ENCODE peak calls at places on chromosome 3, in four cellular contexts. One of them, this sample, is unnamed.

GRCh38 chr3:39513801-39514369 is 46.4 kb downstream of the MOBP start:
- DNase-seq in fibroblast of pulmonary artery: no peak
- DNase-seq in fibroblast of villous mesenchyme: no peak
- DNase-seq in bronchial epithelial cell: no peak
- DNase-seq in this sample: no peak

GRCh38 chr3:171654809-171655208 is 155.5 kb downstream of the PLD1 start:
- DNase-seq in bronchial epithelial cell: peak
- DNase-seq in fibroblast of villous mesenchyme: peak
- DNase-seq in fibroblast of pulmonary artery: peak
- DNase-seq in this sample: peak

GRCh38 chr3:126989316-126990023 is 6.6 kb downstream of the PLXNA1 start:
- DNase-seq in fibroblast of pulmonary artery: no peak
- DNase-seq in bronchial epithelial cell: no peak
- DNase-seq in fibroblast of villous mesenchyme: no peak
- DNase-seq in this sample: no peak

GRCh38 chr3:141050913-141051632 is at the start of gene SPSB4:
- DNase-seq in bronchial epithelial cell: peak
- DNase-seq in fibroblast of pulmonary artery: peak
- DNase-seq in fibroblast of villous mesenchyme: peak
- DNase-seq in this sample: peak

GRCh38 chr3:131708216-131708615 is 205.4 kb upstream of the MRPL3 start:
- DNase-seq in fibroblast of villous mesenchyme: no peak
- DNase-seq in fibroblast of pulmonary artery: no peak
- DNase-seq in bronchial epithelial cell: peak
- DNase-seq in this sample: no peak

GRCh38 chr3:111714305-111714704 is 119.2 kb upstream of the ZBED2 start:
- DNase-seq in fibroblast of villous mesenchyme: no peak
- DNase-seq in fibroblast of pulmonary artery: peak
- DNase-seq in bronchial epithelial cell: peak
- DNase-seq in this sample: peak

GRCh38 chr3:107315136-107315535 is 62.1 kb upstream of the CCDC54 start:
- DNase-seq in bronchial epithelial cell: peak
- DNase-seq in fibroblast of pulmonary artery: peak
- DNase-seq in fibroblast of villous mesenchyme: peak
- DNase-seq in this sample: peak

GRCh38 chr3:124033360-124034015 is 41.6 kb upstream of the ROPN1 start:
- DNase-seq in fibroblast of villous mesenchyme: no peak
- DNase-seq in fibroblast of pulmonary artery: no peak
- DNase-seq in bronchial epithelial cell: no peak
- DNase-seq in this sample: no peak

GRCh38 chr3:177589921-177590336 is 392.6 kb upstream of the TBL1XR1 start:
- DNase-seq in bronchial epithelial cell: peak
- DNase-seq in fibroblast of villous mesenchyme: peak
- DNase-seq in fibroblast of pulmonary artery: peak
- DNase-seq in this sample: peak

GRCh38 chr3:99999541-99999940 is 114.8 kb downstream of the FILIP1L start:
- DNase-seq in bronchial epithelial cell: peak
- DNase-seq in fibroblast of villous mesenchyme: peak
- DNase-seq in fibroblast of pulmonary artery: peak
- DNase-seq in this sample: peak

GRCh38 chr3:4684117-4684516 is 191.0 kb downstream of the ITPR1 start:
- DNase-seq in bronchial epithelial cell: no peak
- DNase-seq in fibroblast of villous mesenchyme: no peak
- DNase-seq in fibroblast of pulmonary artery: no peak
- DNase-seq in this sample: no peak

GRCh38 chr3:173826901-173827609 is 429.5 kb downstream of the NLGN1 start:
- DNase-seq in bronchial epithelial cell: no peak
- DNase-seq in fibroblast of villous mesenchyme: no peak
- DNase-seq in fibroblast of pulmonary artery: peak
- DNase-seq in this sample: no peak

GRCh38 chr3:31920310-31920709 is 60.8 kb downstream of the OSBPL10 start:
- DNase-seq in bronchial epithelial cell: no peak
- DNase-seq in fibroblast of pulmonary artery: no peak
- DNase-seq in fibroblast of villous mesenchyme: no peak
- DNase-seq in this sample: no peak

GRCh38 chr3:31917303-31917903 is 63.7 kb downstream of the OSBPL10 start:
- DNase-seq in bronchial epithelial cell: no peak
- DNase-seq in fibroblast of villous mesenchyme: no peak
- DNase-seq in fibroblast of pulmonary artery: no peak
- DNase-seq in this sample: no peak

GRCh38 chr3:31919528-31919927 is 61.5 kb downstream of the OSBPL10 start:
- DNase-seq in fibroblast of pulmonary artery: no peak
- DNase-seq in fibroblast of villous mesenchyme: no peak
- DNase-seq in bronchial epithelial cell: no peak
- DNase-seq in this sample: no peak

GRCh38 chr3:31921833-31922232 is 59.2 kb downstream of the OSBPL10 start:
- DNase-seq in fibroblast of villous mesenchyme: no peak
- DNase-seq in fibroblast of pulmonary artery: no peak
- DNase-seq in bronchial epithelial cell: no peak
- DNase-seq in this sample: no peak

DNA sequence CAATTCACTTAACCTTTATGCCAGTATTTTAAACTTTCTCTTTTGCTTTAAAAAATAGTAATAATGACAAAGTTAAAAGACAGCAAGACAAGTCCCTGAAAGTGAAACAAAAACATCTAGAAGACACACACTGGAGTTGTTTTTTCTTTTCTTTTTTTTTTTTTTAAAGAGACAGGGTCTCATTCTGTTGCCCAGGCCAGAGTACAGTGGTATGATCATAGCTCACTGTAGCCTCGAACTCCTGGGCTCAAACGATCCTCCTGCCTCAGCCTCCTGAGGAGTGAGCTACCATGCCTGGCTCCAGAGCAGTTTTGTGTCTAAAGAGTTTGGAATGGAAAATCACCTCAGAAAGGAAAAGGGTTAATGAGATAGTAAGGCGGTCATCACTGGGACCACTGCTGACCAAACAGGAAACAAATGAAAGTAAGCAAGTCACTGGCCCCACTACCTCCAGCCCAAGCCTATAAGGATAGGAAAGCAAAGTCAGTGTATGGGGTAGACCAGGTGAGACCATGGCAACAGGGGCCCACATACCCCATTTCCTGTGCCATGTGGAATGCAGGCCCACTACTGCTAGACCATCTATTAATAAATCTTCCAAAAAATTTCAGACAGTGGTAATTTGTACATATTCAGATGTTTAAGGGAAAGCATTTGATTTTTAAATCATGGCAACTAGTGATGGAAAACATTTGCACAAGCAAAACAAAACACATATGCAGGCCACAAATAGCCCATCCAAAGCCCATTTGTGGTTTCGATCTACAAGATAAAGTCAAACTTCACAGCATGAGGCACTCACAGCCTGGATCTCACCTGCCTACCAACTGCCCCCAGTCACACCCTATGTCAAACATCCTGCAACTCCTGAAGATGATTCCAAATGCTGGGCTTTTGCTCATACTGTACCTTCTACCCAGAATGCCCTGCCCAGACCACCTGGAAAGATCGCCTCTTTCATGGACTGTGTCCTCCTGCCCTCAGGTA is 62.6 kb downstream of the OSBPL10 start:
- DNase-seq in fibroblast of pulmonary artery: peak
- DNase-seq in fibroblast of villous mesenchyme: peak
- DNase-seq in bronchial epithelial cell: no peak
- DNase-seq in this sample: no peak
- H3K4me3 ChIP-seq in fibroblast of pulmonary artery: peak
- H3K4me3 ChIP-seq in fibroblast of villous mesenchyme: no peak
- H3K4me3 ChIP-seq in bronchial epithelial cell: no peak
- H3K4me3 ChIP-seq in this sample: no peak

GRCh38 chr3:80395023-80395422 is 627.2 kb upstream of the ROBO1 start:
- DNase-seq in fibroblast of pulmonary artery: no peak
- DNase-seq in fibroblast of villous mesenchyme: no peak
- DNase-seq in bronchial epithelial cell: no peak
- DNase-seq in this sample: no peak
- H3K4me3 ChIP-seq in fibroblast of pulmonary artery: no peak
- H3K4me3 ChIP-seq in fibroblast of villous mesenchyme: no peak
- H3K4me3 ChIP-seq in bronchial epithelial cell: no peak
- H3K4me3 ChIP-seq in this sample: no peak

DNA sequence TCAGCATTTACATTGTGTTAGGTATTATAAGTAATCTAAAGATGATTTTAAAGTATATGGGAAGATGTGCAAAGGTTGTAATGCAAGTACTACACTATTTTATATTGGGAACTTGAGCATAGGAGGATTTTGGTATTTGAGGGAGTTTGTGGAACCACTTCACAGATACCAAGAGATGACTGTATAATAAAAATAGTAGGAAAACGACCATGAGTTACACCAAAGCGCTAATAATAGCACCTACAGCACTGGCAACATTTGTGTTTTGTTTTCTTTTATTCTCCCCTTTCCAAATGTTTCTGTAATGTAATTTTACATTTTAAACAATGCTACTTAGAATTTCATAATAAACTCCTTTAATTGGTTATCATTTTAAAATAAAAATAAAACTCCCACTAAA is 10.5 kb downstream of the CNBP start:
- DNase-seq in fibroblast of villous mesenchyme: no peak
- DNase-seq in fibroblast of pulmonary artery: no peak
- DNase-seq in bronchial epithelial cell: no peak
- DNase-seq in this sample: no peak
- H3K4me3 ChIP-seq in fibroblast of villous mesenchyme: no peak
- H3K4me3 ChIP-seq in fibroblast of pulmonary artery: no peak
- H3K4me3 ChIP-seq in bronchial epithelial cell: no peak
- H3K4me3 ChIP-seq in this sample: no peak

GRCh38 chr3:113896930-113897329 is 50.9 kb upstream of the ZDHHC23 start:
- DNase-seq in fibroblast of pulmonary artery: no peak
- DNase-seq in fibroblast of villous mesenchyme: no peak
- DNase-seq in bronchial epithelial cell: no peak
- DNase-seq in this sample: no peak
- H3K4me3 ChIP-seq in fibroblast of pulmonary artery: no peak
- H3K4me3 ChIP-seq in fibroblast of villous mesenchyme: no peak
- H3K4me3 ChIP-seq in bronchial epithelial cell: peak
- H3K4me3 ChIP-seq in this sample: peak

GRCh38 chr3:45692866-45693265 is 3.7 kb downstream of the SACM1L start:
- DNase-seq in fibroblast of villous mesenchyme: no peak
- DNase-seq in bronchial epithelial cell: peak
- DNase-seq in fibroblast of pulmonary artery: no peak
- DNase-seq in this sample: peak
- H3K4me3 ChIP-seq in fibroblast of villous mesenchyme: no peak
- H3K4me3 ChIP-seq in bronchial epithelial cell: no peak
- H3K4me3 ChIP-seq in fibroblast of pulmonary artery: no peak
- H3K4me3 ChIP-seq in this sample: no peak

GRCh38 chr3:150612494-150612893 is 9.4 kb downstream of the SELENOT start:
- DNase-seq in bronchial epithelial cell: no peak
- DNase-seq in fibroblast of villous mesenchyme: no peak
- DNase-seq in fibroblast of pulmonary artery: no peak
- DNase-seq in this sample: no peak
- H3K4me3 ChIP-seq in bronchial epithelial cell: no peak
- H3K4me3 ChIP-seq in fibroblast of villous mesenchyme: no peak
- H3K4me3 ChIP-seq in fibroblast of pulmonary artery: no peak
- H3K4me3 ChIP-seq in this sample: no peak

GRCh38 chr3:129603561-129603942 is 2.9 kb downstream of the PLXND1 start:
- DNase-seq in bronchial epithelial cell: no peak
- DNase-seq in fibroblast of villous mesenchyme: peak
- DNase-seq in fibroblast of pulmonary artery: no peak
- DNase-seq in this sample: no peak
- H3K4me3 ChIP-seq in bronchial epithelial cell: no peak
- H3K4me3 ChIP-seq in fibroblast of villous mesenchyme: peak
- H3K4me3 ChIP-seq in fibroblast of pulmonary artery: peak
- H3K4me3 ChIP-seq in this sample: no peak

DNA sequence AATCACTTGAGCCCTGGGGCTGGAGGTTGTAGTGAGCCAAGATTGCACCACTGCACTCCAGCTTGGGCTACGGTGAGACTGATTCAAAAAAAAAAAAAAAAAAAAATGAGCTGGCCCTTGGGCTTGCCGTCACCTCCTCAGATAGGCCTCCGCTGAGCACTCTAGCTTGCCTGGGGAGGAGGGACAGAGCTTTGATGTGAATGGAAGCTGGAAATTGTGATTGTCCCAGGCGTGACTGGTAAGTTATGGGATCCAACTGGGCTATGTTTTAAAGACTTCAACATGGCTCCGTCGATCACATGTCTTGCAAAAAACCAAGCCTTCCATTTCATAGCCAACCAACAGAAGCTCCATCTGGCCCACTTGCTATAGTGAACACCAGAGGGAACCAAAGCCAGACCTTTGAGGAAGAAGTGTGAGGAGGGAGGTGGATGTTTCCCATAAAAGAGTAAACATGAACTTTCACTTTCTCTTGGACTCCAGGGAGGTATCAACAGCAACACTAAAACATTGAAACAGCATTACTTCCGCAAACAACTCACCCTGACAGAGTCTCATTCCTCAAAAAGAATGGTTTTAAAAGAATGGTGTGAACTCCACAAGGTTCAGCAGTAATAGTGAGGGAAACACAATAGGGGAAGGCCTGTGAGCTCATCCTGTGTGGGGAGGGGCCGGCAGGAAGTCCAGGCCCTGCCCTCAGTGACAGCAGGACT is 59.3 kb upstream of the IL12A start:
- DNase-seq in fibroblast of pulmonary artery: peak
- DNase-seq in fibroblast of villous mesenchyme: peak
- DNase-seq in bronchial epithelial cell: peak
- DNase-seq in this sample: peak
- H3K4me3 ChIP-seq in fibroblast of pulmonary artery: no peak
- H3K4me3 ChIP-seq in fibroblast of villous mesenchyme: no peak
- H3K4me3 ChIP-seq in bronchial epithelial cell: no peak
- H3K4me3 ChIP-seq in this sample: no peak

GRCh38 chr3:12285003-12285555 is 3.8 kb upstream of the PPARG start:
- DNase-seq in fibroblast of villous mesenchyme: no peak
- DNase-seq in fibroblast of pulmonary artery: no peak
- DNase-seq in bronchial epithelial cell: no peak
- DNase-seq in this sample: no peak

GRCh38 chr3:12288466-12289129 is at the start of gene PPARG:
- DNase-seq in fibroblast of pulmonary artery: peak
- DNase-seq in bronchial epithelial cell: peak
- DNase-seq in fibroblast of villous mesenchyme: peak
- DNase-seq in this sample: peak

GRCh38 chr3:12286504-12286903 is 2.4 kb upstream of the PPARG start:
- DNase-seq in bronchial epithelial cell: no peak
- DNase-seq in fibroblast of pulmonary artery: no peak
- DNase-seq in fibroblast of villous mesenchyme: no peak
- DNase-seq in this sample: no peak

GRCh38 chr3:12287727-12288465 is 974 bp upstream of the PPARG start:
- DNase-seq in bronchial epithelial cell: no peak
- DNase-seq in fibroblast of pulmonary artery: peak
- DNase-seq in fibroblast of villous mesenchyme: peak
- DNase-seq in this sample: peak

GRCh38 chr3:12286927-12287726 is 1.7 kb upstream of the PPARG start:
- DNase-seq in fibroblast of villous mesenchyme: no peak
- DNase-seq in bronchial epithelial cell: no peak
- DNase-seq in fibroblast of pulmonary artery: no peak
- DNase-seq in this sample: no peak
- H3K4me3 ChIP-seq in fibroblast of villous mesenchyme: peak
- H3K4me3 ChIP-seq in bronchial epithelial cell: peak
- H3K4me3 ChIP-seq in fibroblast of pulmonary artery: peak
- H3K4me3 ChIP-seq in this sample: peak